ENCODE peak calls at places on chromosomes 16 and 17, in four cellular contexts. B is HCT116, L is H9, W is HepG2. M is an unnamed sample.
A peak's percentile ranks its signal among the peaks of the same experiment; 100 is the strongest.

GRCh38 chr17:73474370-73474988 is 162.7 kb upstream of the CDC42EP4 start:
- DNase-seq in B (peak; percentile 52), L (no peak), W (peak; percentile 9), M (peak; percentile 84)

GRCh38 chr16:57374067-57374534 is 1.8 kb downstream of the CX3CL1 start:
- DNase-seq in B (no peak), L (no peak), W (no peak), M (no peak)

GRCh38 chr16:180101-180920 is at the start of gene HBQ1:
- DNase-seq in B (no peak), L (peak; percentile 57), W (peak; percentile 21), M (no peak)

GRCh38 chr17:40461036-40461721 is 17.9 kb downstream of the IGFBP4 start:
- DNase-seq in B (no peak), L (no peak), W (no peak), M (no peak)

GRCh38 chr17:79685121-79685520 is 45.6 kb upstream of the ENPP7 start:
- DNase-seq in B (no peak), L (no peak), W (no peak), M (no peak)

GRCh38 chr17:77476920-77477805 is 336.4 kb downstream of the SEC14L1 start:
- DNase-seq in B (no peak), L (no peak), W (no peak), M (peak; percentile 45)

GRCh38 chr17:72850410-72850809 is 242.1 kb downstream of the SLC39A11 start:
- DNase-seq in B (no peak), L (no peak), W (no peak), M (no peak)

GRCh38 chr17:34843682-34844081 is 117.6 kb downstream of the CCT6B start:
- DNase-seq in B (no peak), L (no peak), W (no peak), M (no peak)

GRCh38 chr17:74211141-74211928 is 2.0 kb upstream of the TTYH2 start:
- DNase-seq in B (no peak), L (peak; percentile 82), W (no peak), M (no peak)

GRCh38 chr16:67207857-67208524 is 9.1 kb downstream of the ELMO3 start:
- DNase-seq in B (no peak), L (no peak), W (no peak), M (no peak)

GRCh38 chr16:46873201-46873600 is 11.0 kb upstream of the GPT2 start:
- DNase-seq in B (no peak), L (no peak), W (no peak), M (no peak)

GRCh38 chr16:4572715-4573114 is 16.6 kb downstream of the C16orf96 start:
- DNase-seq in B (no peak), L (no peak), W (no peak), M (no peak)

GRCh38 chr17:19247423-19247822 is 10.3 kb downstream of the EPN2 start:
- DNase-seq in B (no peak), L (no peak), W (no peak), M (no peak)

GRCh38 chr16:71406724-71407123 is 35.1 kb downstream of the TLE7 start:
- DNase-seq in B (no peak), L (no peak), W (no peak), M (no peak)

GRCh38 chr16:82038941-82039340 is 3.9 kb downstream of the HSD17B2 start:
- DNase-seq in B (no peak), L (no peak), W (no peak), M (no peak)

GRCh38 chr16:2770057-2770780 is 6.9 kb downstream of the ELOB start:
- DNase-seq in B (no peak), L (no peak), W (no peak), M (no peak)

GRCh38 chr16:50591800-50592771 is 43.9 kb downstream of the NKD1 start:
- DNase-seq in B (no peak), L (no peak), W (no peak), M (no peak)

GRCh38 chr16:57130950-57131321 is 38.6 kb downstream of the CPNE2 start:
- DNase-seq in B (no peak), L (no peak), W (no peak), M (no peak)

GRCh38 chr16:58651965-58652348 is 22.3 kb upstream of the CNOT1 start:
- DNase-seq in B (no peak), L (no peak), W (no peak), M (no peak)

GRCh38 chr16:6020162-6020980 is 922.8 kb upstream of the EEF2KMT start:
- DNase-seq in B (no peak), L (peak; percentile 46), W (no peak), M (no peak)

GRCh38 chr17:63116967-63117366 is 150.9 kb downstream of the TANC2 start:
- DNase-seq in B (no peak), L (no peak), W (no peak), M (no peak)

GRCh38 chr16:78756189-78756661 is 656.8 kb downstream of the WWOX start:
- DNase-seq in B (no peak), L (no peak), W (peak; percentile 69), M (no peak)

GRCh38 chr17:5780476-5780875 is 196.2 kb upstream of the NLRP1 start:
- DNase-seq in B (peak; percentile 31), L (no peak), W (no peak), M (no peak)

GRCh38 chr17:47239663-47240374 is 13.8 kb upstream of the ITGB3 start:
- DNase-seq in B (peak; percentile 69), L (no peak), W (no peak), M (peak; percentile 65)

GRCh38 chr16:9297437-9298113 is 206.1 kb downstream of the HAPSTR1 start:
- DNase-seq in B (peak; percentile 34), L (peak; percentile 62), W (peak; percentile 63), M (no peak)

GRCh38 chr17:34683390-34683789 is 104.0 kb downstream of the TMEM132E start:
- DNase-seq in B (no peak), L (no peak), W (no peak), M (no peak)

GRCh38 chr16:4306439-4307214 is 9.2 kb upstream of the GLIS2 start:
- DNase-seq in B (no peak), L (peak; percentile 64), W (no peak), M (peak; percentile 18)

GRCh38 chr17:41793749-41794602 is 7.5 kb upstream of the JUP start:
- DNase-seq in B (no peak), L (peak; percentile 95), W (peak; percentile 54), M (peak; percentile 62)

GRCh38 chr16:86362155-86362849 is 148.0 kb upstream of the FOXF1 start:
- DNase-seq in B (peak; percentile 46), L (no peak), W (no peak), M (no peak)

GRCh38 chr16:24626251-24626650 is 86.9 kb downstream of the RBBP6 start:
- DNase-seq in B (no peak), L (no peak), W (no peak), M (no peak)

GRCh38 chr17:37506678-37507077 is 17.0 kb downstream of the DUSP14 start:
- DNase-seq in B (peak; percentile 23), L (peak; percentile 90), W (peak; percentile 55), M (no peak)

GRCh38 chr17:57956311-57957119 is 1.3 kb upstream of the CUEDC1 start:
- DNase-seq in B (no peak), L (peak; percentile 61), W (no peak), M (peak; percentile 21)
- TF ChIP-seq CTCF in B (no peak), L (no peak), W (no peak), M (no peak)

GRCh38 chr17:802901-803881 is 21.0 kb downstream of the MRM3 start:
- DNase-seq in B (no peak), L (no peak), W (no peak), M (no peak)
- H3K4me1 ChIP-seq in B (no peaks in the 10 kb centered on the region), L (no peaks in the 10 kb centered on the region), W (peaks cover 14% of the 10 kb centered on the region), M (no peaks in the 10 kb centered on the region)

DNA sequence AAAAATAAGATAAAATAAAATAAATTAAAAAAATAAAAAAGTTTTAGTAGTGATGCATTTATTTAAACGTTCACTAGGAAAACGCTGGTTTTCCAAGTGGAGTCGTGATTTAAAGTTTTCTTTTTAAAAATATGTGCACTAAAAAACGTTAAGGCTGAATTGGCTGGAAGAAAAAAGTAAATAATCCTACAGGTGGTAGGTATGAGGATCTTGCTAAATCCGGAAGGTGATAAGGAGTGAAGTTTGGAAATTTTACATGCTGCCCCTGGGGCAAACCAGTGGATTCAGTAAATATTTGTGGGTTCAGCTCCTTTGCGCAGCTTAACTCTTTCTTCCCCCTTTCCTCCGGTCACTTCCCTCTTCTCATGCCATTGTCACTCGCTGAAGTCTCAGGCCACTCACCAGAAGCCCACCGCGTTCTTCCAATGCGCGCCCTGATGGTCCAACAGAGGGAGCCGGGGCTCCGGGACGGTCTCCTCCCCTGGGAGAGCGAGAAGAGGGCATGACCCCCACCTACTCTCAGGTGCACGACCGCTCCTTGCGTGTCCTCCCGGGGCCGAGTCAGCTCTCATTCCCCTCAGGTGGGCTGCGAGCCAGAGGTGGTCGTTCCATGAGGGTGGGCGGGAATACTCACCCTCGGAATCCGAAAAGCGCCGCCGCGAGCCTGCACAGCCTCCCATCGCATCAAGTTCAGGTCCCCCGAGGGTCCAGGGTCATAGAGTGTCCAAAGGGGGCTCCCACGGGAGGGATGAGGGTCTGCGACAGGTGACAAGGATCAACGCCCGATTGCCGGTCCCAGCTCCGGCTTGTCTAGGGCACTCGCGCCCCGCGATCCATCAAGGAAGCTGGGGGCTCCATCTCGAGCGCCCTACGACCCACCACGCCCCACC is 549 bp downstream of the CLN3 start:
- DNase-seq in B (no peak), L (peak; percentile 59), W (peak; percentile 49), M (peak; percentile 56)
- TF ChIP-seq CTCF in B (no peak), L (peak; percentile 36), W (peak; percentile 78), M (no peak)

GRCh38 chr17:82665226-82665625 is 17.0 kb upstream of the WDR45B start:
- DNase-seq in B (no peak), L (no peak), W (no peak), M (no peak)

GRCh38 chr17:82664701-82665182 is 16.5 kb upstream of the WDR45B start:
- DNase-seq in B (no peak), L (no peak), W (no peak), M (no peak)

GRCh38 chr17:82662711-82663261 is 14.5 kb upstream of the WDR45B start:
- DNase-seq in B (no peak), L (no peak), W (no peak), M (no peak)

GRCh38 chr17:82663381-82664275 is 15.4 kb upstream of the WDR45B start:
- DNase-seq in B (no peak), L (no peak), W (no peak), M (no peak)

DNA sequence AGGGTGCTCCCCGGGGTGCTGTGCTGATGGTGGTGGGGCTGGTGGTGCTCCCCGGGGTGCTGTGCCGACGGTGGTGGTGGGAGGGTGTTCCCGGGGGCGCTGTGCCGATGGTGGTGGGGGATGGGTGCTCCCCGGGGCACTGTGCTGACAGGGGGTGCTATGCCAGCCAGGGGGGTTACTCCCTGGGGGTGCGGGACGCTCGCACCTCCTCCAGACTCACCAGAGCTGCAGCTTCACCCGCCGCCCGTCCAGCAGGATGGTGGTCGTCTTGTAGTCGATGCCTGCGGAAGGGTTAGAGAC is 16.0 kb upstream of the WDR45B start:
- DNase-seq in B (no peak), L (no peak), W (no peak), M (no peak)
- H3K4me1 ChIP-seq in B (peaks cover 8% of the 10 kb centered on the region), L (no peaks in the 10 kb centered on the region), W (peaks cover 11% of the 10 kb centered on the region), M (no peaks in the 10 kb centered on the region)